ENCODE peak calls at places on chromosomes 13 and 19, in six cellular contexts. One of them, this sample, is unnamed.

GRCh38 chr13:33349996-33350826 is 64.7 kb upstream of the STARD13 start:
- DNase-seq in tibial nerve: peak; percentile 25
- DNase-seq in K562: no peak
- DNase-seq in upper lobe of left lung: peak; percentile 45
- DNase-seq in stomach: peak; percentile 66
- DNase-seq in SK-N-SH: peak; percentile 79
- DNase-seq in this sample: peak; percentile 79

GRCh38 chr19:5627395-5627904 is 4.6 kb downstream of the SAFB start:
- DNase-seq in tibial nerve: peak; percentile 36
- DNase-seq in K562: peak; percentile 80
- DNase-seq in upper lobe of left lung: peak; percentile 78
- DNase-seq in stomach: peak; percentile 39
- DNase-seq in SK-N-SH: no peak
- DNase-seq in this sample: no peak

GRCh38 chr19:18254546-18255500 is 19.4 kb downstream of the IQCN start:
- DNase-seq in tibial nerve: no peak
- DNase-seq in K562: no peak
- DNase-seq in upper lobe of left lung: peak; percentile 40
- DNase-seq in stomach: peak; percentile 56
- DNase-seq in SK-N-SH: no peak
- DNase-seq in this sample: no peak

GRCh38 chr13:51681037-51681678 is 96.9 kb downstream of the WDFY2 start:
- DNase-seq in tibial nerve: no peak
- DNase-seq in K562: no peak
- DNase-seq in upper lobe of left lung: no peak
- DNase-seq in stomach: no peak
- DNase-seq in SK-N-SH: no peak
- DNase-seq in this sample: no peak

GRCh38 chr19:7868671-7869452 is 5.3 kb downstream of the PRR36 start:
- DNase-seq in tibial nerve: no peak
- DNase-seq in K562: peak; percentile 89
- DNase-seq in upper lobe of left lung: peak; percentile 83
- DNase-seq in stomach: peak; percentile 84
- DNase-seq in SK-N-SH: peak; percentile 61
- DNase-seq in this sample: no peak

GRCh38 chr13:27481766-27482165 is 31.4 kb upstream of the MTIF3 start:
- DNase-seq in tibial nerve: no peak
- DNase-seq in K562: peak; percentile 63
- DNase-seq in upper lobe of left lung: peak; percentile 69
- DNase-seq in stomach: peak; percentile 54
- DNase-seq in SK-N-SH: peak; percentile 65
- DNase-seq in this sample: peak; percentile 79

GRCh38 chr19:17125728-17126677 is 50.4 kb downstream of the MYO9B start:
- DNase-seq in tibial nerve: no peak
- DNase-seq in K562: no peak
- DNase-seq in upper lobe of left lung: peak; percentile 75
- DNase-seq in stomach: peak; percentile 47
- DNase-seq in SK-N-SH: peak; percentile 83
- DNase-seq in this sample: no peak

GRCh38 chr13:94542917-94543316 is 53.0 kb downstream of the TGDS start:
- DNase-seq in tibial nerve: no peak
- DNase-seq in K562: no peak
- DNase-seq in upper lobe of left lung: no peak
- DNase-seq in stomach: no peak
- DNase-seq in SK-N-SH: peak; percentile 34
- DNase-seq in this sample: no peak

GRCh38 chr19:5826531-5827341 is 12.8 kb downstream of the FUT6 start:
- DNase-seq in tibial nerve: no peak
- DNase-seq in K562: peak; percentile 34
- DNase-seq in upper lobe of left lung: peak; percentile 77
- DNase-seq in stomach: peak; percentile 78
- DNase-seq in SK-N-SH: peak; percentile 83
- DNase-seq in this sample: no peak

GRCh38 chr19:1130801-1131717 is 27.3 kb downstream of the GPX4 start:
- DNase-seq in tibial nerve: no peak
- DNase-seq in K562: no peak
- DNase-seq in upper lobe of left lung: no peak
- DNase-seq in stomach: peak; percentile 46
- DNase-seq in SK-N-SH: no peak
- DNase-seq in this sample: no peak

GRCh38 chr13:112174476-112175110 is 107.6 kb downstream of the SOX1 start:
- DNase-seq in tibial nerve: no peak
- DNase-seq in K562: no peak
- DNase-seq in upper lobe of left lung: no peak
- DNase-seq in stomach: no peak
- DNase-seq in SK-N-SH: no peak
- DNase-seq in this sample: peak; percentile 53
- TF ChIP-seq EP300 in tibial nerve: no peak
- TF ChIP-seq EP300 in K562: no peak
- TF ChIP-seq EP300 in upper lobe of left lung: no peak
- TF ChIP-seq EP300 in stomach: no peak
- TF ChIP-seq EP300 in SK-N-SH: no peak
- TF ChIP-seq EP300 in this sample: no peak

GRCh38 chr19:48724796-48725753 is 5.5 kb upstream of the MAMSTR start:
- DNase-seq in tibial nerve: no peak
- DNase-seq in K562: peak; percentile 79
- DNase-seq in upper lobe of left lung: no peak
- DNase-seq in stomach: no peak
- DNase-seq in SK-N-SH: peak; percentile 75
- DNase-seq in this sample: no peak
- TF ChIP-seq EP300 in tibial nerve: peak; percentile 84
- TF ChIP-seq EP300 in K562: no peak
- TF ChIP-seq EP300 in upper lobe of left lung: no peak
- TF ChIP-seq EP300 in stomach: no peak
- TF ChIP-seq EP300 in SK-N-SH: no peak
- TF ChIP-seq EP300 in this sample: no peak

GRCh38 chr19:49640113-49640898 is at the start of gene RRAS:
- DNase-seq in tibial nerve: peak; percentile 99
- DNase-seq in K562: peak; percentile 97
- DNase-seq in upper lobe of left lung: peak; percentile 100
- DNase-seq in stomach: peak; percentile 100
- DNase-seq in SK-N-SH: peak; percentile 95
- DNase-seq in this sample: peak; percentile 100
- TF ChIP-seq EP300 in tibial nerve: peak; percentile 98
- TF ChIP-seq EP300 in K562: peak; percentile 45
- TF ChIP-seq EP300 in upper lobe of left lung: no peak
- TF ChIP-seq EP300 in stomach: no peak
- TF ChIP-seq EP300 in SK-N-SH: no peak
- TF ChIP-seq EP300 in this sample: peak; percentile 45

DNA sequence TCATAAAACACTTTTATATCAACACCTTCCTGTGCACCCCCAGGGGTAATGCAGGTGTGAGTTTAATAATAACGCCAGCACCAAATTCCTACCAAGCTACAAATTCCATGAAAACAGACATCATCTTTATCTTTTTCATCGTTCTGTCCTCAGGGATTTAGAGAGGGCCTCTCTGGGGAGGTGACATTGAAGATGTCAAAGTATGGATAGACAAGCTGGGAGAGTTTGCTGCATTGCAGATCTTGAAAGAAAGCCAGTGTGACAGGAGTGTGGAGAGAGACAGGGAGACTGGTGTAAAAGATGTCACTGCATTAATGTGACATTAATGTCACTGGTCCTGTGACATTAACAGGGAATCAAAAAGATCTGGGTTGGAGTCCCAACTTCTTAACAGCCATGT is 10.1 kb downstream of the CACNG6 start:
- DNase-seq in tibial nerve: no peak
- DNase-seq in K562: no peak
- DNase-seq in upper lobe of left lung: no peak
- DNase-seq in stomach: no peak
- DNase-seq in SK-N-SH: no peak
- DNase-seq in this sample: no peak
- TF ChIP-seq EP300 in tibial nerve: no peak
- TF ChIP-seq EP300 in K562: no peak
- TF ChIP-seq EP300 in upper lobe of left lung: no peak
- TF ChIP-seq EP300 in stomach: no peak
- TF ChIP-seq EP300 in SK-N-SH: no peak
- TF ChIP-seq EP300 in this sample: no peak

DNA sequence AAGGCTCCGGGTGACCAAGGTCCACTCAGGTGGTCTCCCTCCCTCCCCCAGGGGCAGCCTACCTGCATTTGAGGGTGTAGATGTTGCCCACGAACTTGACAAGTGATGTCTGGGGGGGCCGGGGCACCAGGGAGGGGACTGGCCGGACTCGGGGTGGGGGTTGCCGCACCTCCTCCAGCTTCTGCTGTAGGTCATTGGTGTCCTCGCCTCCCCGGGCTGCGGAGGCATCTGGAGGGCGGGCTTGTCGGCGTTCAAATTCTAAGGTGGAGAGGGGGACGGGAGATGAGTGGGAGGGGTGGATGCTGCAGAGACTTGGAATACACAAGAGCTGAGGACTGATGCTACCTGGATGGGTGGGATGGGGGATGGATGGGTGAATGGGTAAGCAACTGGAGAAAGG is 5.3 kb upstream of the AKAP8L start:
- DNase-seq in tibial nerve: no peak
- DNase-seq in K562: no peak
- DNase-seq in upper lobe of left lung: no peak
- DNase-seq in stomach: no peak
- DNase-seq in SK-N-SH: no peak
- DNase-seq in this sample: no peak
- TF ChIP-seq EP300 in tibial nerve: no peak
- TF ChIP-seq EP300 in K562: no peak
- TF ChIP-seq EP300 in upper lobe of left lung: no peak
- TF ChIP-seq EP300 in stomach: no peak
- TF ChIP-seq EP300 in SK-N-SH: no peak
- TF ChIP-seq EP300 in this sample: no peak

DNA sequence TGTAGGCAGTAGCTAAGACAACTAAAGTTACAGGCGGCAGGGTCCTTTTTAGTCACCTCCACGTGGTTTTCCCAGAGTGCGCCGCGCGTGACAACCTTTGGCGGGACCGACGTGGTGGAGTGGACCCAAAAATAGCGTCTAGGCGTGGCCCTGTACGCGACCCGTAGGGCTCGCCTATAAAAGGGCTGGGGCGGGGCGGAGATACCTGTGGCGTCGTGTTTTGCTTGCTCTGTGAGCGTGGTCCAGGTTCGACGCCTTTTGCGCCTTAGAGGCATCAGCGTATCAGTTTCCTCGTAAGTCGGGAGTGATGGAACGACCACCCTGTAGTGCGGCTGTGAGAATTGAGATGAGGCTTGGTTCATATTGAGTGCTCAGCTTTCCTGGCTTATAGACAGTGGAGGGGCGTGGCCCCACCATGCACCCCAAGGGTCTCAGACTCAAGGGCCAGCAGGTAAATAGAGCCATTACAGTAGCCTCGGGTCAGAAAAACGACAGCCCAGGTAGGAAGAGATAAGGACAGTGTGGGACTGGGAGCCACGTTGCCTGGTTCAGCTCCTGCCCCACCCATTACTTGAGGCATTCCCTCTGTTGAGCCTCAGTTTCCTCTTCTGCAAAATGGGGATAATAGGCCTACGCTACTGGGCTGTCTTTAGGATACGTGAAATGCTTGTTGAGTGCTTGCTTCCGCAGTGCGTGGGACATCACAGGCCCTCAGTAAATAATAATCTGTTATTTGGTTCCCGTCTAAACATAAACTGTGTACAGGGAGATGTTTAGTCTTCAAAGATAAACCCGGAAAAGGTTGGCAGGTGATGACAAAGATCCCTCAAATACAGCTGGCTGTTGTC is 690 bp upstream of the TMED1 start:
- DNase-seq in tibial nerve: peak; percentile 57
- DNase-seq in K562: peak; percentile 87
- DNase-seq in upper lobe of left lung: peak; percentile 79
- DNase-seq in stomach: peak; percentile 82
- DNase-seq in SK-N-SH: no peak
- DNase-seq in this sample: peak; percentile 90
- TF ChIP-seq EP300 in tibial nerve: no peak
- TF ChIP-seq EP300 in K562: peak; percentile 64
- TF ChIP-seq EP300 in upper lobe of left lung: no peak
- TF ChIP-seq EP300 in stomach: no peak
- TF ChIP-seq EP300 in SK-N-SH: no peak
- TF ChIP-seq EP300 in this sample: no peak

This sample was measured in suprapubic skin.